ENCODE peak calls at places on chromosomes 13 and 19, in eight cellular contexts. One of them, this sample, is unnamed. For H3K9me3 and H3K4me1, the result is how much of the 10 kb centered on the place peaks cover.

GRCh38 chr19:41327076-41327475 is 17.1 kb downstream of the CCDC97 start:
- DNase-seq in right lobe of liver: no peak
- DNase-seq in fibroblast of lung: no peak
- DNase-seq in left ventricle myocardium inferior: no peak
- DNase-seq in pancreas: no peak
- DNase-seq in A549: no peak
- DNase-seq in mucosa of descending colon: no peak
- DNase-seq in neuronal stem cell: no peak
- DNase-seq in this sample: no peak

GRCh38 chr19:54969647-54970046 is 3.5 kb downstream of the NLRP2 start:
- DNase-seq in right lobe of liver: no peak
- DNase-seq in fibroblast of lung: no peak
- DNase-seq in left ventricle myocardium inferior: no peak
- DNase-seq in pancreas: no peak
- DNase-seq in A549: no peak
- DNase-seq in mucosa of descending colon: no peak
- DNase-seq in neuronal stem cell: no peak
- DNase-seq in this sample: no peak

GRCh38 chr13:113632706-113633484 is 25.1 kb downstream of the ATP4B start:
- DNase-seq in right lobe of liver: peak
- DNase-seq in fibroblast of lung: no peak
- DNase-seq in left ventricle myocardium inferior: peak
- DNase-seq in pancreas: peak
- DNase-seq in A549: no peak
- DNase-seq in mucosa of descending colon: peak
- DNase-seq in neuronal stem cell: no peak
- DNase-seq in this sample: peak

GRCh38 chr13:87671824-87672603 is 843 bp downstream of the SLITRK5 start:
- DNase-seq in right lobe of liver: no peak
- DNase-seq in fibroblast of lung: peak
- DNase-seq in left ventricle myocardium inferior: no peak
- DNase-seq in pancreas: peak
- DNase-seq in A549: no peak
- DNase-seq in mucosa of descending colon: no peak
- DNase-seq in neuronal stem cell: peak
- DNase-seq in this sample: no peak

GRCh38 chr13:89457977-89458376 is 1786.8 kb downstream of the SLITRK5 start:
- DNase-seq in right lobe of liver: no peak
- DNase-seq in fibroblast of lung: peak
- DNase-seq in left ventricle myocardium inferior: no peak
- DNase-seq in pancreas: no peak
- DNase-seq in A549: peak
- DNase-seq in mucosa of descending colon: no peak
- DNase-seq in neuronal stem cell: no peak
- DNase-seq in this sample: no peak

GRCh38 chr13:113652404-113653263 is 5.4 kb downstream of the ATP4B start:
- DNase-seq in right lobe of liver: no peak
- DNase-seq in fibroblast of lung: no peak
- DNase-seq in left ventricle myocardium inferior: peak
- DNase-seq in pancreas: no peak
- DNase-seq in A549: no peak
- DNase-seq in mucosa of descending colon: peak
- DNase-seq in neuronal stem cell: no peak
- DNase-seq in this sample: no peak

GRCh38 chr19:46798713-46799112 is 10.3 kb upstream of the SLC1A5 start:
- DNase-seq in right lobe of liver: no peak
- DNase-seq in fibroblast of lung: no peak
- DNase-seq in left ventricle myocardium inferior: no peak
- DNase-seq in pancreas: no peak
- DNase-seq in A549: no peak
- DNase-seq in mucosa of descending colon: no peak
- DNase-seq in neuronal stem cell: no peak
- DNase-seq in this sample: no peak

GRCh38 chr19:14139944-14140343 is 3.6 kb upstream of the ASF1B start:
- DNase-seq in right lobe of liver: no peak
- DNase-seq in fibroblast of lung: no peak
- DNase-seq in left ventricle myocardium inferior: no peak
- DNase-seq in pancreas: no peak
- DNase-seq in A549: no peak
- DNase-seq in mucosa of descending colon: no peak
- DNase-seq in neuronal stem cell: no peak
- DNase-seq in this sample: no peak

GRCh38 chr19:48401277-48401676 is 7.8 kb downstream of the GRIN2D start:
- DNase-seq in right lobe of liver: no peak
- DNase-seq in fibroblast of lung: no peak
- DNase-seq in left ventricle myocardium inferior: no peak
- DNase-seq in pancreas: no peak
- DNase-seq in A549: no peak
- DNase-seq in mucosa of descending colon: no peak
- DNase-seq in neuronal stem cell: no peak
- DNase-seq in this sample: no peak

GRCh38 chr19:37654118-37654517 is 1.1 kb downstream of the ZFP30 start:
- DNase-seq in right lobe of liver: no peak
- DNase-seq in fibroblast of lung: no peak
- DNase-seq in left ventricle myocardium inferior: no peak
- DNase-seq in pancreas: no peak
- DNase-seq in A549: no peak
- DNase-seq in mucosa of descending colon: no peak
- DNase-seq in neuronal stem cell: no peak
- DNase-seq in this sample: no peak

GRCh38 chr13:91745962-91746361 is 347.5 kb downstream of the GPC5 start:
- DNase-seq in right lobe of liver: no peak
- DNase-seq in fibroblast of lung: no peak
- DNase-seq in left ventricle myocardium inferior: no peak
- DNase-seq in pancreas: no peak
- DNase-seq in A549: no peak
- DNase-seq in mucosa of descending colon: no peak
- DNase-seq in neuronal stem cell: no peak
- DNase-seq in this sample: no peak

GRCh38 chr19:52335768-52336116 is 301 bp upstream of the ZNF610 start:
- DNase-seq in right lobe of liver: no peak
- DNase-seq in fibroblast of lung: no peak
- DNase-seq in left ventricle myocardium inferior: no peak
- DNase-seq in pancreas: no peak
- DNase-seq in A549: no peak
- DNase-seq in mucosa of descending colon: no peak
- DNase-seq in neuronal stem cell: no peak
- DNase-seq in this sample: no peak
- H3K9me3 ChIP-seq in right lobe of liver: under half
- H3K9me3 ChIP-seq in fibroblast of lung: under half
- H3K9me3 ChIP-seq in left ventricle myocardium inferior: under half
- H3K9me3 ChIP-seq in pancreas: under half
- H3K9me3 ChIP-seq in A549: half or more
- H3K9me3 ChIP-seq in mucosa of descending colon: half or more
- H3K9me3 ChIP-seq in neuronal stem cell: under half
- H3K9me3 ChIP-seq in this sample: under half

DNA sequence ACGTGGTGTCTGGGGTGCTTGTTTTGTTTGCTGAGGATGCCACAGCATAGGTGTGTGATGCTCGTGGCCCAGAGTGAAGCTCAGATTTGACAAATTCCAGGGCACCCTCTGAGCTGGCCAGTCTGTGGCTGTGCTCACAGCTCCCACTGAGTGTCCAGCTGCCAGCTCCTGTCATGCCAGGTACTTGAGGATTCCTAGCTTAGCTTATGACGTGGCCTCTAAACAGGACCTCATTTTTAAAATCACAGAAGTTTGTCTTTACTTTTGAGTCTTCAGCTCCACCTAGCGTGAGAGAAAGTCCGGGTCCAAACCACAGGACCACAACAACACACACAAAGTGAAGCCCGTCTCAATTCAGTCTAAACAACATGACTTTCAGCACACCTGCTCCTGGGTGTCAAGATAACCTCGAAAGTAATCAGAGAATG is 117.3 kb downstream of the RAB20 start:
- DNase-seq in right lobe of liver: no peak
- DNase-seq in fibroblast of lung: peak
- DNase-seq in left ventricle myocardium inferior: peak
- DNase-seq in pancreas: no peak
- DNase-seq in A549: no peak
- DNase-seq in mucosa of descending colon: no peak
- DNase-seq in neuronal stem cell: no peak
- DNase-seq in this sample: peak
- H3K4me1 ChIP-seq in right lobe of liver: under half
- H3K4me1 ChIP-seq in fibroblast of lung: under half
- H3K4me1 ChIP-seq in left ventricle myocardium inferior: under half
- H3K4me1 ChIP-seq in pancreas: under half
- H3K4me1 ChIP-seq in A549: under half
- H3K4me1 ChIP-seq in mucosa of descending colon: under half
- H3K4me1 ChIP-seq in neuronal stem cell: under half
- H3K4me1 ChIP-seq in this sample: under half

GRCh38 chr13:38223093-38223492 is 126.6 kb upstream of the UFM1 start:
- DNase-seq in right lobe of liver: no peak
- DNase-seq in fibroblast of lung: peak
- DNase-seq in left ventricle myocardium inferior: no peak
- DNase-seq in pancreas: no peak
- DNase-seq in A549: no peak
- DNase-seq in mucosa of descending colon: no peak
- DNase-seq in neuronal stem cell: peak
- DNase-seq in this sample: no peak

GRCh38 chr13:38228322-38228721 is 121.3 kb upstream of the UFM1 start:
- DNase-seq in right lobe of liver: no peak
- DNase-seq in fibroblast of lung: no peak
- DNase-seq in left ventricle myocardium inferior: no peak
- DNase-seq in pancreas: no peak
- DNase-seq in A549: no peak
- DNase-seq in mucosa of descending colon: no peak
- DNase-seq in neuronal stem cell: no peak
- DNase-seq in this sample: no peak

GRCh38 chr13:38226496-38226895 is 123.2 kb upstream of the UFM1 start:
- DNase-seq in right lobe of liver: no peak
- DNase-seq in fibroblast of lung: no peak
- DNase-seq in left ventricle myocardium inferior: no peak
- DNase-seq in pancreas: no peak
- DNase-seq in A549: no peak
- DNase-seq in mucosa of descending colon: no peak
- DNase-seq in neuronal stem cell: no peak
- DNase-seq in this sample: no peak
- H3K9me3 ChIP-seq in right lobe of liver: under half
- H3K9me3 ChIP-seq in fibroblast of lung: under half
- H3K9me3 ChIP-seq in left ventricle myocardium inferior: under half
- H3K9me3 ChIP-seq in pancreas: under half
- H3K9me3 ChIP-seq in A549: under half
- H3K9me3 ChIP-seq in mucosa of descending colon: under half
- H3K9me3 ChIP-seq in neuronal stem cell: under half
- H3K9me3 ChIP-seq in this sample: under half

GRCh38 chr13:19864018-19864338 is 529 bp upstream of the ZMYM5 start:
- DNase-seq in right lobe of liver: peak
- DNase-seq in fibroblast of lung: peak
- DNase-seq in left ventricle myocardium inferior: peak
- DNase-seq in pancreas: peak
- DNase-seq in A549: peak
- DNase-seq in mucosa of descending colon: peak
- DNase-seq in neuronal stem cell: peak
- DNase-seq in this sample: peak
- H3K4me1 ChIP-seq in right lobe of liver: under half
- H3K4me1 ChIP-seq in fibroblast of lung: under half
- H3K4me1 ChIP-seq in left ventricle myocardium inferior: under half
- H3K4me1 ChIP-seq in pancreas: under half
- H3K4me1 ChIP-seq in A549: under half
- H3K4me1 ChIP-seq in mucosa of descending colon: under half
- H3K4me1 ChIP-seq in neuronal stem cell: under half
- H3K4me1 ChIP-seq in this sample: under half

GRCh38 chr19:35859414-35859813 is 2.7 kb downstream of the KIRREL2 start:
- DNase-seq in right lobe of liver: no peak
- DNase-seq in fibroblast of lung: no peak
- DNase-seq in left ventricle myocardium inferior: no peak
- DNase-seq in pancreas: peak
- DNase-seq in A549: no peak
- DNase-seq in mucosa of descending colon: no peak
- DNase-seq in neuronal stem cell: no peak
- DNase-seq in this sample: no peak
- H3K9me3 ChIP-seq in right lobe of liver: under half
- H3K9me3 ChIP-seq in fibroblast of lung: under half
- H3K9me3 ChIP-seq in left ventricle myocardium inferior: under half
- H3K9me3 ChIP-seq in pancreas: under half
- H3K9me3 ChIP-seq in A549: under half
- H3K9me3 ChIP-seq in mucosa of descending colon: under half
- H3K9me3 ChIP-seq in neuronal stem cell: under half
- H3K9me3 ChIP-seq in this sample: under half

GRCh38 chr19:51796195-51796679 is 1.3 kb downstream of the FPR3 start:
- DNase-seq in right lobe of liver: no peak
- DNase-seq in fibroblast of lung: no peak
- DNase-seq in left ventricle myocardium inferior: no peak
- DNase-seq in pancreas: no peak
- DNase-seq in A549: no peak
- DNase-seq in mucosa of descending colon: no peak
- DNase-seq in neuronal stem cell: no peak
- DNase-seq in this sample: no peak

GRCh38 chr19:51793994-51794393 is 963 bp upstream of the FPR3 start:
- DNase-seq in right lobe of liver: no peak
- DNase-seq in fibroblast of lung: no peak
- DNase-seq in left ventricle myocardium inferior: no peak
- DNase-seq in pancreas: no peak
- DNase-seq in A549: no peak
- DNase-seq in mucosa of descending colon: no peak
- DNase-seq in neuronal stem cell: no peak
- DNase-seq in this sample: no peak

GRCh38 chr19:51798127-51798526 is 3.2 kb downstream of the FPR3 start:
- DNase-seq in right lobe of liver: no peak
- DNase-seq in fibroblast of lung: no peak
- DNase-seq in left ventricle myocardium inferior: no peak
- DNase-seq in pancreas: no peak
- DNase-seq in A549: no peak
- DNase-seq in mucosa of descending colon: no peak
- DNase-seq in neuronal stem cell: no peak
- DNase-seq in this sample: no peak

GRCh38 chr19:51792932-51793331 is 2.0 kb upstream of the FPR3 start:
- DNase-seq in right lobe of liver: no peak
- DNase-seq in fibroblast of lung: no peak
- DNase-seq in left ventricle myocardium inferior: no peak
- DNase-seq in pancreas: no peak
- DNase-seq in A549: no peak
- DNase-seq in mucosa of descending colon: no peak
- DNase-seq in neuronal stem cell: no peak
- DNase-seq in this sample: no peak

DNA sequence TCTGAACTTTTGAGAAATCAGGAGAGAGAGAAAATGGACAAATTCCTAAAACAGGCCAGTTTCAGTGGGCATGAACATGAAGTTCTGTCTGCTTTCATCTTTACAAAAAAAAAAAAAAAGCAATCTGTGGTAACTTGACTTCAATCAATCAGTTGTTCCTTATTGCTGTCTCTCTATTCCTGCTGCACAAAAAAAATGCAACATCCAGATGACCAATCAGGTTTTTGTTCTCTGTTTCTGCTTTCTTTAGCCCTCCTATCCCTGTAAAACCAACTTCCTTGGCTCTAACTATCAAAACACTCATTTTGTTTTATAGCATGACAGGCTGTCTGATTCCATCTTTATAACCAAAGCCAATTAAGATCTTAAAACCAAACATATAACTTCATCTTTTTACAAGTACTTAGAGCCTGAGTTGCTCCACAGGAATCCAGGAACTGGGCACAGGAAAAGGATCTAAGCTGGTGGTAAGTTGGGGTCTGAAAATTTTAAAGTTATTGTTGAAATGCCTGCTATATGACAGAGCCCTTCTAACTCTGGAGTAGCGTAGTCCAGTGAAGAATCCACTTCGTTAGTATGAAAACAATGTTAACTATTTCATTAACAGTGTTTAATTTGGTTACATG is at the start of gene FPR3:
- DNase-seq in right lobe of liver: no peak
- DNase-seq in fibroblast of lung: no peak
- DNase-seq in left ventricle myocardium inferior: no peak
- DNase-seq in pancreas: no peak
- DNase-seq in A549: no peak
- DNase-seq in mucosa of descending colon: no peak
- DNase-seq in neuronal stem cell: no peak
- DNase-seq in this sample: no peak
- H3K4me1 ChIP-seq in right lobe of liver: under half
- H3K4me1 ChIP-seq in fibroblast of lung: under half
- H3K4me1 ChIP-seq in left ventricle myocardium inferior: under half
- H3K4me1 ChIP-seq in pancreas: under half
- H3K4me1 ChIP-seq in A549: under half
- H3K4me1 ChIP-seq in mucosa of descending colon: under half
- H3K4me1 ChIP-seq in neuronal stem cell: under half
- H3K4me1 ChIP-seq in this sample: under half